ENCODE peak calls at places on chromosome 21, in six cellular contexts. J, B, X, R, G and P are unnamed samples.

GRCh38 chr21:42337830-42338729 is 12.7 kb downstream of the TFF2 start:
- DNase-seq in J (peak), B (peak), X (peak), R (no peak), G (peak), P (no peak)

GRCh38 chr21:38683222-38683621 is 122.5 kb upstream of the ETS2 start:
- DNase-seq in J (no peak), B (no peak), X (peak), R (no peak), G (no peak), P (no peak)

GRCh38 chr21:37904879-37905278 is 11.4 kb downstream of the KCNJ6 start:
- DNase-seq in J (no peak), B (no peak), X (peak), R (no peak), G (no peak), P (no peak)

GRCh38 chr21:46055863-46056281 is 42.0 kb upstream of the COL6A2 start:
- DNase-seq in J (peak), B (no peak), X (no peak), R (no peak), G (no peak), P (peak)

GRCh38 chr21:38995071-38995669 is 188.1 kb downstream of the PSMG1 start:
- DNase-seq in J (no peak), B (no peak), X (no peak), R (no peak), G (no peak), P (no peak)

GRCh38 chr21:38229260-38229877 is 27.4 kb upstream of the KCNJ15 start:
- DNase-seq in J (no peak), B (no peak), X (no peak), R (no peak), G (no peak), P (no peak)

GRCh38 chr21:32543975-32544374 is 41.3 kb downstream of the TCP10L start:
- DNase-seq in J (no peak), B (no peak), X (no peak), R (no peak), G (no peak), P (no peak)

GRCh38 chr21:45019076-45019886 is 55.1 kb upstream of the ADARB1 start:
- DNase-seq in J (peak), B (no peak), X (peak), R (no peak), G (peak), P (peak)

GRCh38 chr21:46550511-46550941 is 54.4 kb downstream of the S100B start:
- DNase-seq in J (no peak), B (no peak), X (no peak), R (no peak), G (no peak), P (no peak)

GRCh38 chr21:42201615-42202161 is 17.3 kb upstream of the ABCG1 start:
- DNase-seq in J (no peak), B (no peak), X (no peak), R (no peak), G (no peak), P (no peak)

GRCh38 chr21:41774467-41775151 is 7.8 kb upstream of the RIPK4 start:
- DNase-seq in J (no peak), B (no peak), X (no peak), R (no peak), G (no peak), P (no peak)

GRCh38 chr21:30097791-30098190 is 68.8 kb downstream of the CLDN17 start:
- DNase-seq in J (no peak), B (no peak), X (no peak), R (no peak), G (no peak), P (no peak)

GRCh38 chr21:45457832-45458172 is 52.8 kb downstream of the COL18A1 start:
- DNase-seq in J (peak), B (no peak), X (no peak), R (no peak), G (no peak), P (no peak)

GRCh38 chr21:32702702-32703101 is 25.1 kb downstream of the SYNJ1 start:
- DNase-seq in J (no peak), B (no peak), X (peak), R (peak), G (peak), P (no peak)

GRCh38 chr21:30718239-30718909 is at the start of gene KRTAP21-3:
- DNase-seq in J (no peak), B (no peak), X (no peak), R (no peak), G (no peak), P (no peak)

GRCh38 chr21:38930065-38930464 is 124.3 kb downstream of the ETS2 start:
- DNase-seq in J (no peak), B (no peak), X (no peak), R (no peak), G (no peak), P (no peak)

GRCh38 chr21:41766883-41767605 is at the start of gene RIPK4:
- DNase-seq in J (peak), B (no peak), X (peak), R (peak), G (no peak), P (peak)

GRCh38 chr21:41956926-41957729 is 3.3 kb upstream of the C2CD2 start:
- DNase-seq in J (no peak), B (peak), X (peak), R (peak), G (peak), P (peak)

GRCh38 chr21:42570362-42570761 is 56.7 kb downstream of the SLC37A1 start:
- DNase-seq in J (no peak), B (no peak), X (no peak), R (no peak), G (no peak), P (no peak)

GRCh38 chr21:42850866-42851391 is 28.4 kb downstream of the WDR4 start:
- DNase-seq in J (peak), B (no peak), X (peak), R (no peak), G (peak), P (no peak)

GRCh38 chr21:17512245-17513213 is at the start of gene CXADR:
- DNase-seq in J (peak), B (no peak), X (no peak), R (no peak), G (no peak), P (no peak)

GRCh38 chr21:42567861-42568260 is 54.2 kb downstream of the SLC37A1 start:
- DNase-seq in J (peak), B (no peak), X (no peak), R (no peak), G (no peak), P (no peak)

GRCh38 chr21:32389337-32390015 is 3.3 kb downstream of the URB1 start:
- DNase-seq in J (no peak), B (no peak), X (peak), R (peak), G (peak), P (no peak)

GRCh38 chr21:44836666-44837471 is 19.0 kb upstream of the SUMO3 start:
- DNase-seq in J (no peak), B (no peak), X (peak), R (peak), G (no peak), P (peak)

GRCh38 chr21:39137248-39138186 is 45.7 kb downstream of the PSMG1 start:
- DNase-seq in J (no peak), B (no peak), X (peak), R (peak), G (peak), P (no peak)

GRCh38 chr21:22374218-22374969 is 1376.2 kb downstream of the NCAM2 start:
- DNase-seq in J (no peak), B (no peak), X (no peak), R (no peak), G (no peak), P (no peak)

GRCh38 chr21:29025328-29025713 is 853 bp downstream of the USP16 start:
- DNase-seq in J (no peak), B (no peak), X (peak), R (peak), G (peak), P (no peak)

GRCh38 chr21:42156690-42157605 is 62.0 kb upstream of the ABCG1 start:
- DNase-seq in J (peak), B (no peak), X (no peak), R (no peak), G (no peak), P (no peak)

GRCh38 chr21:31564439-31564838 is 95.1 kb upstream of the SOD1 start:
- DNase-seq in J (no peak), B (no peak), X (no peak), R (no peak), G (peak), P (no peak)

GRCh38 chr21:44539031-44539430 is 964 bp downstream of the KRTAP10-1 start:
- DNase-seq in J (no peak), B (peak), X (no peak), R (no peak), G (no peak), P (no peak)

GRCh38 chr21:31604591-31605190 is 54.8 kb upstream of the SOD1 start:
- DNase-seq in J (peak), B (no peak), X (peak), R (peak), G (peak), P (no peak)

GRCh38 chr21:31173881-31174555 is 135.7 kb upstream of the KRTAP19-8 start:
- DNase-seq in J (no peak), B (no peak), X (peak), R (no peak), G (no peak), P (no peak)

GRCh38 chr21:46046471-46046870 is 51.4 kb upstream of the COL6A2 start:
- DNase-seq in J (peak), B (no peak), X (no peak), R (no peak), G (no peak), P (peak)

GRCh38 chr21:43627527-43627926 is 31.8 kb downstream of the HSF2BP start:
- DNase-seq in J (no peak), B (no peak), X (peak), R (no peak), G (no peak), P (no peak)

GRCh38 chr21:28235169-28235892 is 757.3 kb downstream of the LTN1 start:
- DNase-seq in J (peak), B (no peak), X (no peak), R (peak), G (no peak), P (no peak)

GRCh38 chr21:38807481-38807880 is 1.8 kb downstream of the ETS2 start:
- DNase-seq in J (no peak), B (no peak), X (no peak), R (peak), G (no peak), P (no peak)

GRCh38 chr21:14957836-14958235 is 107.0 kb downstream of the NRIP1 start:
- DNase-seq in J (no peak), B (no peak), X (peak), R (no peak), G (no peak), P (no peak)

GRCh38 chr21:14955936-14956520 is 108.8 kb downstream of the NRIP1 start:
- DNase-seq in J (no peak), B (no peak), X (no peak), R (no peak), G (no peak), P (no peak)

GRCh38 chr21:14956826-14957225 is 108.0 kb downstream of the NRIP1 start:
- DNase-seq in J (no peak), B (no peak), X (peak), R (peak), G (peak), P (no peak)

GRCh38 chr21:14949603-14950002 is 115.2 kb downstream of the NRIP1 start:
- DNase-seq in J (no peak), B (no peak), X (no peak), R (no peak), G (no peak), P (no peak)

DNA sequence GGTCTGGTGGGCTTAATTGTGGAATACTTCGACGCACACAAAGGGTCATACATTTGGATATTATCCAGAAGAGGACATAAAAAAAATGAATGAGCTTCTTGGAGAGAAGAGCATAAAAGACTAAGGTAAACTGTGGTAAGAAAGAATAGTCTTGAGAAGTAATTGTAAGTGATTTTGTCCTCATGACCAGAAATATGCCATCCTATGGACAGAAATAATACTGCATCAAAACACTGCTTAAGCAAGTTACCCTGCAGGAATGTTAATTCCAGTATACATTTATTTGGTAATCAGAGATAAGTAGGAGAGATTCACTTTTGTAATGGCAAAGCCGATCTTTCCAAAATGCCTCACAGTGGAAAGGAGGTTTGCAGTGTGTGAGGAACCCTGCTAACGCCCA is 111.9 kb downstream of the NRIP1 start:
- DNase-seq in J (no peak), B (no peak), X (no peak), R (no peak), G (no peak), P (no peak)
- TF ChIP-seq CTCF in J (no peak), B (no peak), X (no peak), R (peak), G (peak), P (peak)

DNA sequence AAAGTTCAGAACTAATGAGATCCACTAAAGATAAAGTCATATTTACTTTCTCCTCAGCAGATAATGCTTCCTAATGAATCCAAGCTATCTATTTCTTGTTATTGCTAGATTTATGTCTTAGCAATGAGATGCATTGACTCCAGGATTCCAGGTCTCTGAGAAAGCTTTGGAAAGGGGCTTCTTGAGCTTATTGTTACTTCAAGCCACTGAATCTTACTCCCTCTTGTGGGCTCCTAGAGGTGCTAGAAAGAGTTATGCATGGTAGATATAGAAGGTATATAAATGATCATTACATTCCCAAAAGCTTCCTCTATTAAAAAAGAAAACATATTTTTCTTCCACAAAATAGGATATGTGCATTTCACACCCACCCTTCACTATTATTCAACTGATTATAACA is 246.4 kb upstream of the ADAMTS5 start:
- DNase-seq in J (no peak), B (no peak), X (no peak), R (peak), G (peak), P (no peak)
- TF ChIP-seq CTCF in J (no peak), B (no peak), X (peak), R (peak), G (peak), P (peak)

DNA sequence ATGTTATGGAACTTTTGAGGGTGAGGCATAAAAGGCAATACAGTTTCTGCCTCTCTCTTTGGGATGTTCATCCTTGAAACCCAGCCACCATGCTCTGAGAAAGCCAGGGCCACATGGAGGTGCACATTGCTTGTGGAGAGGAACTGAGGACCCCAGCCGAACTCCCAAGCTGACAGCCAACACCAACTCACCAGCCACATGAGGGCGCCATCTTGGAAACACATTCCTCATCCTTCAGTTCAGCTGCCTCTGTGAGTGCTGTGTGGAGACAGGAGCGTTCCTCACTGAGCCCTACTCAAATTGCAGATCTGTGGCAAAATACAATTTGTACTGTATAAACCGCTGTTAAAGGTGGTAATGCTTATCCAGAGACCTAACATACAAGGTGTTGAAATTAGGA is 137.5 kb downstream of the GABPA start:
- DNase-seq in J (no peak), B (no peak), X (no peak), R (no peak), G (no peak), P (no peak)
- TF ChIP-seq CTCF in J (no peak), B (no peak), X (no peak), R (peak), G (peak), P (no peak)

DNA sequence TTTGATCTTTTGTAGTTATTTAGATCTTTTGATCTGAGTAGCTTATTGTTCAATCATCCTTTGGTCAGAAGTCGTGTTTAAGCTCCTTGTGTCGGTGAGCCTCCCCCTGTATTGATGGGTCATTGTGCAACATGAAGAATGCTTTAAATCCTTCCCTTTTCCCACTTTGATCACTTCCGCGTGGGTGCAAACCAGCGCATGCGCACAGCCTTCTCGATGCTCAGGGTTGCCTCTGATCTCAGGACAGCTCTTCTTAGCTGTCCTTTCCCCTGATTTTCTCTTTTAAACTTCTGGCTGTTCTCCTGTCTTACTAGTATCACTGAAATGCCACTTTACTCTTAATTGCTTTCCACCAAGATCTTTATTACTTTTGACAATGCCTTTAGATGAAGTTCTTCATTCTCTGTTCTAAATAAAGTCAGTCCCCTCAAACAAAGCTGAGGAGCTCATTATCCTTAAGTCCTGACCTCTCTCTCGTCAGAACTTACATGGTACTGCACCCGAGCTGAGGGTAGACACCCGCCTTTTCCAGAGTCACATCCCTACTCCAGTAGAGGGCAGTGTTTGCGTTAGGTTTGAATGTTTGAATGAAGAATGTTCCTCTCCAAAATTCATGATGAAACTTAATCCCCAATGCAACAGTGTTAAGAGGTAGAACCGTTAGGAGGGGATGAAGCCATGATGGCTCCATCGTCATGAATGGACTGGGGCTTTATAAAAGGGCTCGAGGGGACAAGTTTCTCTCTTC is 547.9 kb upstream of the TMPRSS15 start:
- DNase-seq in J (peak), B (no peak), X (no peak), R (no peak), G (no peak), P (no peak)
- TF ChIP-seq CTCF in J (peak), B (no peak), X (no peak), R (peak), G (peak), P (peak)

DNA sequence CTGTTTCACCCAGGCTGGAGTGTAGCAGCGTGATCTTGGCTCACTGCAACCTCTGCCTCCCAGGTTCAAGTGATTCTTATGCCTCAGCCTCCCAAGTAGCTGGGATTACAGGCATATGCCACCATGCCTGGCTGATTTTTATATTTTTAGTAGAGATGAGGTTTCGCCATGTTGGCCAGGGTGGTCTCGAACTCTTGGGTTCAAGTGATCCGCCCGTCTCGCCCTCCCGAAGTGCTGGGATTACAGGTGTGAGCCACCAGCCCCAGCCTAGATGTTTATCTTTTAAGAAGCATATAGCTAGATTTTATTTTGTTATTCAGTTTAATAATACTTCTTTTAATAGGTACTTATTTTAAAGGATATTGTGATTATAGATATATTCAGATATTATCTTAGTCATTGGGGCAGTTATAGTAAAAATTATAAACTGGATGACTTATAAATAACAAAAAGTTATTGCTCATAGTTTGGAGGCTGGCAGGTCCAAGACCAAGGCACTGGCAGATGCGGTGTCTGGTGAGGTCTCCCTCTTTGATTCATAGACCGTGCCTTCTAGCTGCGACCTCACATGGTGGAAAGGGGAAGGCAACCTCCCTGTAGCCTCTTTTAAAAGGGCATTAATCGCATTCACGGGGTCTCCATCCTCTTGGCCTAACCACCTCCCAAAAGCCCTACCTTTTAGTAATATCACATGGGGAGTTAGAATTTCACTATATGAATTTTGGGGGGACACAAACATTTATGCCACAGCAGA is 3.1 kb upstream of the KCNE2 start:
- DNase-seq in J (no peak), B (peak), X (no peak), R (no peak), G (no peak), P (no peak)
- TF ChIP-seq CTCF in J (no peak), B (no peak), X (no peak), R (no peak), G (no peak), P (no peak)

GRCh38 chr21:40466893-40467483 is 380.0 kb downstream of the DSCAM start:
- DNase-seq in J (no peak), B (no peak), X (peak), R (peak), G (no peak), P (no peak)
- TF ChIP-seq CTCF in J (peak), B (no peak), X (peak), R (peak), G (peak), P (peak)